ENCODE peak calls at places on chromosomes 4 and X, in seven cellular contexts. One of them, this sample, is unnamed.

GRCh38 chrX:101081257-101081656 is 2.6 kb downstream of the TMEM35A start:
- DNase-seq in AG09319: no peak
- DNase-seq in gastrocnemius medialis: no peak
- DNase-seq in NCI-H1092: no peak
- DNase-seq in NCI-H2081: no peak
- DNase-seq in stimulated activated CD8-positive, alpha-beta memory T cell treated with anti-CD3 and anti-CD28 coated beads, Interleukin-2, amount 100 ng/mL, for 48 hours: no peak
- DNase-seq in GM23248: no peak
- DNase-seq in this sample: no peak

GRCh38 chr4:53695540-53696463 is 104.5 kb upstream of the LNX1 start:
- DNase-seq in NCI-H2081: no peak
- DNase-seq in AG09319: no peak
- DNase-seq in NCI-H1092: no peak
- DNase-seq in gastrocnemius medialis: no peak
- DNase-seq in stimulated activated CD8-positive, alpha-beta memory T cell treated with anti-CD3 and anti-CD28 coated beads, Interleukin-2, amount 100 ng/mL, for 48 hours: no peak
- DNase-seq in GM23248: no peak
- DNase-seq in this sample: no peak

GRCh38 chrX:48833531-48834138 is 1.8 kb downstream of the PCSK1N start:
- DNase-seq in GM23248: no peak
- DNase-seq in AG09319: no peak
- DNase-seq in NCI-H1092: no peak
- DNase-seq in NCI-H2081: no peak
- DNase-seq in gastrocnemius medialis: no peak
- DNase-seq in stimulated activated CD8-positive, alpha-beta memory T cell treated with anti-CD3 and anti-CD28 coated beads, Interleukin-2, amount 100 ng/mL, for 48 hours: no peak
- DNase-seq in this sample: peak

GRCh38 chr4:159035570-159035969 is 67.3 kb upstream of the RAPGEF2 start:
- DNase-seq in NCI-H1092: no peak
- DNase-seq in stimulated activated CD8-positive, alpha-beta memory T cell treated with anti-CD3 and anti-CD28 coated beads, Interleukin-2, amount 100 ng/mL, for 48 hours: no peak
- DNase-seq in GM23248: no peak
- DNase-seq in AG09319: no peak
- DNase-seq in gastrocnemius medialis: no peak
- DNase-seq in NCI-H2081: peak
- DNase-seq in this sample: no peak

GRCh38 chr4:183097251-183098079 is 1.6 kb upstream of the WWC2 start:
- DNase-seq in NCI-H1092: no peak
- DNase-seq in AG09319: no peak
- DNase-seq in gastrocnemius medialis: peak
- DNase-seq in GM23248: peak
- DNase-seq in NCI-H2081: no peak
- DNase-seq in stimulated activated CD8-positive, alpha-beta memory T cell treated with anti-CD3 and anti-CD28 coated beads, Interleukin-2, amount 100 ng/mL, for 48 hours: no peak
- DNase-seq in this sample: no peak

GRCh38 chr4:174604198-174604597 is 81.9 kb upstream of the HPGD start:
- DNase-seq in NCI-H1092: no peak
- DNase-seq in gastrocnemius medialis: no peak
- DNase-seq in NCI-H2081: no peak
- DNase-seq in stimulated activated CD8-positive, alpha-beta memory T cell treated with anti-CD3 and anti-CD28 coated beads, Interleukin-2, amount 100 ng/mL, for 48 hours: no peak
- DNase-seq in AG09319: no peak
- DNase-seq in GM23248: peak
- DNase-seq in this sample: peak

GRCh38 chrX:130654409-130654970 is 248.5 kb downstream of the ENOX2 start:
- DNase-seq in GM23248: peak
- DNase-seq in stimulated activated CD8-positive, alpha-beta memory T cell treated with anti-CD3 and anti-CD28 coated beads, Interleukin-2, amount 100 ng/mL, for 48 hours: no peak
- DNase-seq in NCI-H2081: no peak
- DNase-seq in NCI-H1092: no peak
- DNase-seq in gastrocnemius medialis: no peak
- DNase-seq in AG09319: no peak
- DNase-seq in this sample: no peak

GRCh38 chrX:14920196-14920595 is 47.0 kb downstream of the MOSPD2 start:
- DNase-seq in gastrocnemius medialis: no peak
- DNase-seq in GM23248: peak
- DNase-seq in NCI-H1092: no peak
- DNase-seq in stimulated activated CD8-positive, alpha-beta memory T cell treated with anti-CD3 and anti-CD28 coated beads, Interleukin-2, amount 100 ng/mL, for 48 hours: no peak
- DNase-seq in AG09319: no peak
- DNase-seq in NCI-H2081: no peak
- DNase-seq in this sample: no peak

GRCh38 chr4:156584100-156584499 is 387.5 kb downstream of the PDGFC start:
- DNase-seq in NCI-H2081: no peak
- DNase-seq in AG09319: no peak
- DNase-seq in gastrocnemius medialis: no peak
- DNase-seq in NCI-H1092: no peak
- DNase-seq in stimulated activated CD8-positive, alpha-beta memory T cell treated with anti-CD3 and anti-CD28 coated beads, Interleukin-2, amount 100 ng/mL, for 48 hours: no peak
- DNase-seq in GM23248: no peak
- DNase-seq in this sample: no peak

GRCh38 chrX:35617836-35618235 is 180.3 kb upstream of the MAGEB16 start:
- DNase-seq in NCI-H2081: no peak
- DNase-seq in AG09319: no peak
- DNase-seq in NCI-H1092: no peak
- DNase-seq in GM23248: no peak
- DNase-seq in gastrocnemius medialis: no peak
- DNase-seq in stimulated activated CD8-positive, alpha-beta memory T cell treated with anti-CD3 and anti-CD28 coated beads, Interleukin-2, amount 100 ng/mL, for 48 hours: no peak
- DNase-seq in this sample: no peak

GRCh38 chr4:48114396-48114795 is 19.7 kb downstream of the TXK start:
- DNase-seq in AG09319: no peak
- DNase-seq in stimulated activated CD8-positive, alpha-beta memory T cell treated with anti-CD3 and anti-CD28 coated beads, Interleukin-2, amount 100 ng/mL, for 48 hours: no peak
- DNase-seq in gastrocnemius medialis: no peak
- DNase-seq in NCI-H2081: no peak
- DNase-seq in GM23248: no peak
- DNase-seq in NCI-H1092: no peak
- DNase-seq in this sample: no peak

GRCh38 chrX:10015711-10016515 is 48.8 kb downstream of the CLDN34 start:
- DNase-seq in GM23248: peak
- DNase-seq in stimulated activated CD8-positive, alpha-beta memory T cell treated with anti-CD3 and anti-CD28 coated beads, Interleukin-2, amount 100 ng/mL, for 48 hours: no peak
- DNase-seq in AG09319: no peak
- DNase-seq in NCI-H2081: no peak
- DNase-seq in gastrocnemius medialis: peak
- DNase-seq in NCI-H1092: no peak
- DNase-seq in this sample: no peak

GRCh38 chrX:123920065-123920785 is 41.3 kb upstream of the STAG2 start:
- DNase-seq in NCI-H1092: no peak
- DNase-seq in NCI-H2081: no peak
- DNase-seq in stimulated activated CD8-positive, alpha-beta memory T cell treated with anti-CD3 and anti-CD28 coated beads, Interleukin-2, amount 100 ng/mL, for 48 hours: no peak
- DNase-seq in GM23248: peak
- DNase-seq in gastrocnemius medialis: no peak
- DNase-seq in AG09319: peak
- DNase-seq in this sample: no peak

GRCh38 chrX:33725556-33726232 is 406.4 kb downstream of the FAM47A start:
- DNase-seq in NCI-H2081: no peak
- DNase-seq in GM23248: no peak
- DNase-seq in NCI-H1092: no peak
- DNase-seq in stimulated activated CD8-positive, alpha-beta memory T cell treated with anti-CD3 and anti-CD28 coated beads, Interleukin-2, amount 100 ng/mL, for 48 hours: no peak
- DNase-seq in gastrocnemius medialis: peak
- DNase-seq in AG09319: no peak
- DNase-seq in this sample: no peak

GRCh38 chrX:121000589-121000988 is 15.0 kb upstream of the CT47A1 start:
- DNase-seq in AG09319: no peak
- DNase-seq in gastrocnemius medialis: no peak
- DNase-seq in NCI-H2081: no peak
- DNase-seq in stimulated activated CD8-positive, alpha-beta memory T cell treated with anti-CD3 and anti-CD28 coated beads, Interleukin-2, amount 100 ng/mL, for 48 hours: no peak
- DNase-seq in GM23248: peak
- DNase-seq in NCI-H1092: no peak
- DNase-seq in this sample: peak

GRCh38 chr4:88659061-88659889 is 38.4 kb downstream of the NAP1L5 start:
- DNase-seq in NCI-H1092: peak
- DNase-seq in stimulated activated CD8-positive, alpha-beta memory T cell treated with anti-CD3 and anti-CD28 coated beads, Interleukin-2, amount 100 ng/mL, for 48 hours: no peak
- DNase-seq in GM23248: peak
- DNase-seq in NCI-H2081: peak
- DNase-seq in AG09319: no peak
- DNase-seq in gastrocnemius medialis: peak
- DNase-seq in this sample: peak

GRCh38 chr4:7821245-7822165 is 118.2 kb downstream of the AFAP1 start:
- DNase-seq in stimulated activated CD8-positive, alpha-beta memory T cell treated with anti-CD3 and anti-CD28 coated beads, Interleukin-2, amount 100 ng/mL, for 48 hours: no peak
- DNase-seq in AG09319: no peak
- DNase-seq in NCI-H1092: no peak
- DNase-seq in GM23248: peak
- DNase-seq in NCI-H2081: no peak
- DNase-seq in gastrocnemius medialis: no peak
- DNase-seq in this sample: no peak

GRCh38 chrX:24767557-24767956 is 73.8 kb downstream of the POLA1 start:
- DNase-seq in AG09319: no peak
- DNase-seq in NCI-H1092: no peak
- DNase-seq in GM23248: peak
- DNase-seq in NCI-H2081: no peak
- DNase-seq in stimulated activated CD8-positive, alpha-beta memory T cell treated with anti-CD3 and anti-CD28 coated beads, Interleukin-2, amount 100 ng/mL, for 48 hours: no peak
- DNase-seq in gastrocnemius medialis: no peak
- DNase-seq in this sample: no peak

GRCh38 chr4:924107-925096 is 7.7 kb downstream of the GAK start:
- DNase-seq in AG09319: no peak
- DNase-seq in GM23248: peak
- DNase-seq in stimulated activated CD8-positive, alpha-beta memory T cell treated with anti-CD3 and anti-CD28 coated beads, Interleukin-2, amount 100 ng/mL, for 48 hours: peak
- DNase-seq in NCI-H1092: no peak
- DNase-seq in NCI-H2081: no peak
- DNase-seq in gastrocnemius medialis: no peak
- DNase-seq in this sample: no peak

GRCh38 chr4:146643812-146644401 is 5.2 kb downstream of the POU4F2 start:
- DNase-seq in AG09319: no peak
- DNase-seq in NCI-H2081: no peak
- DNase-seq in stimulated activated CD8-positive, alpha-beta memory T cell treated with anti-CD3 and anti-CD28 coated beads, Interleukin-2, amount 100 ng/mL, for 48 hours: no peak
- DNase-seq in GM23248: peak
- DNase-seq in NCI-H1092: no peak
- DNase-seq in gastrocnemius medialis: no peak
- DNase-seq in this sample: no peak

GRCh38 chrX:114584983-114585842 is 1.3 kb downstream of the HTR2C start:
- DNase-seq in NCI-H1092: no peak
- DNase-seq in gastrocnemius medialis: no peak
- DNase-seq in NCI-H2081: no peak
- DNase-seq in stimulated activated CD8-positive, alpha-beta memory T cell treated with anti-CD3 and anti-CD28 coated beads, Interleukin-2, amount 100 ng/mL, for 48 hours: no peak
- DNase-seq in GM23248: no peak
- DNase-seq in AG09319: no peak
- DNase-seq in this sample: no peak

GRCh38 chrX:112687189-112687691 is 7.5 kb upstream of the LHFPL1 start:
- DNase-seq in gastrocnemius medialis: no peak
- DNase-seq in NCI-H2081: no peak
- DNase-seq in AG09319: peak
- DNase-seq in NCI-H1092: no peak
- DNase-seq in stimulated activated CD8-positive, alpha-beta memory T cell treated with anti-CD3 and anti-CD28 coated beads, Interleukin-2, amount 100 ng/mL, for 48 hours: no peak
- DNase-seq in GM23248: peak
- DNase-seq in this sample: no peak

GRCh38 chrX:117628381-117628780 is 488.2 kb downstream of the KLHL13 start:
- DNase-seq in NCI-H2081: no peak
- DNase-seq in stimulated activated CD8-positive, alpha-beta memory T cell treated with anti-CD3 and anti-CD28 coated beads, Interleukin-2, amount 100 ng/mL, for 48 hours: no peak
- DNase-seq in AG09319: no peak
- DNase-seq in GM23248: no peak
- DNase-seq in NCI-H1092: no peak
- DNase-seq in gastrocnemius medialis: no peak
- DNase-seq in this sample: no peak

GRCh38 chr4:76105652-76106051 is 31.1 kb downstream of the ART3 start:
- DNase-seq in GM23248: no peak
- DNase-seq in gastrocnemius medialis: no peak
- DNase-seq in NCI-H2081: no peak
- DNase-seq in stimulated activated CD8-positive, alpha-beta memory T cell treated with anti-CD3 and anti-CD28 coated beads, Interleukin-2, amount 100 ng/mL, for 48 hours: no peak
- DNase-seq in NCI-H1092: no peak
- DNase-seq in AG09319: no peak
- DNase-seq in this sample: no peak

GRCh38 chrX:103817502-103817901 is 14.6 kb downstream of the RAB9B start:
- DNase-seq in NCI-H2081: peak
- DNase-seq in AG09319: peak
- DNase-seq in stimulated activated CD8-positive, alpha-beta memory T cell treated with anti-CD3 and anti-CD28 coated beads, Interleukin-2, amount 100 ng/mL, for 48 hours: no peak
- DNase-seq in gastrocnemius medialis: no peak
- DNase-seq in GM23248: peak
- DNase-seq in NCI-H1092: peak
- DNase-seq in this sample: no peak

GRCh38 chr4:16721618-16722291 is 176.7 kb downstream of the LDB2 start:
- DNase-seq in stimulated activated CD8-positive, alpha-beta memory T cell treated with anti-CD3 and anti-CD28 coated beads, Interleukin-2, amount 100 ng/mL, for 48 hours: no peak
- DNase-seq in NCI-H1092: no peak
- DNase-seq in GM23248: peak
- DNase-seq in gastrocnemius medialis: no peak
- DNase-seq in AG09319: peak
- DNase-seq in NCI-H2081: no peak
- DNase-seq in this sample: peak

GRCh38 chr4:118869808-118870342 is 18.8 kb upstream of the SYNPO2 start:
- DNase-seq in gastrocnemius medialis: no peak
- DNase-seq in stimulated activated CD8-positive, alpha-beta memory T cell treated with anti-CD3 and anti-CD28 coated beads, Interleukin-2, amount 100 ng/mL, for 48 hours: no peak
- DNase-seq in AG09319: no peak
- DNase-seq in GM23248: peak
- DNase-seq in NCI-H2081: no peak
- DNase-seq in NCI-H1092: no peak
- DNase-seq in this sample: no peak

GRCh38 chrX:124151195-124151594 is 181.3 kb upstream of the TEX13D start:
- DNase-seq in gastrocnemius medialis: no peak
- DNase-seq in AG09319: no peak
- DNase-seq in NCI-H1092: no peak
- DNase-seq in NCI-H2081: no peak
- DNase-seq in GM23248: no peak
- DNase-seq in stimulated activated CD8-positive, alpha-beta memory T cell treated with anti-CD3 and anti-CD28 coated beads, Interleukin-2, amount 100 ng/mL, for 48 hours: no peak
- DNase-seq in this sample: no peak

GRCh38 chrX:69324851-69325250 is 159.6 kb upstream of the PJA1 start:
- DNase-seq in gastrocnemius medialis: no peak
- DNase-seq in stimulated activated CD8-positive, alpha-beta memory T cell treated with anti-CD3 and anti-CD28 coated beads, Interleukin-2, amount 100 ng/mL, for 48 hours: no peak
- DNase-seq in NCI-H2081: no peak
- DNase-seq in GM23248: no peak
- DNase-seq in AG09319: no peak
- DNase-seq in NCI-H1092: no peak
- DNase-seq in this sample: no peak